ENCODE peak calls at places on chromosome 17, in eight cellular contexts. One of them, this sample, is unnamed.
A peak's percentile ranks its signal among the peaks of the same experiment; 100 is the strongest.

GRCh38 chr17:77645441-77646430 is 312.8 kb upstream of the TNRC6C start:
- DNase-seq in lung: no peak
- DNase-seq in epithelial cell of prostate: no peak
- DNase-seq in cardiac muscle cell: no peak
- DNase-seq in SJSA1: peak; percentile 40
- DNase-seq in CD8-positive, alpha-beta T cell: peak; percentile 50
- DNase-seq in CD8-positive, alpha-beta memory T cell: peak; percentile 26
- DNase-seq in transverse colon: no peak
- DNase-seq in this sample: peak; percentile 72

GRCh38 chr17:57453841-57454240 is 197.5 kb downstream of the MSI2 start:
- DNase-seq in lung: no peak
- DNase-seq in epithelial cell of prostate: no peak
- DNase-seq in cardiac muscle cell: no peak
- DNase-seq in SJSA1: no peak
- DNase-seq in CD8-positive, alpha-beta T cell: no peak
- DNase-seq in CD8-positive, alpha-beta memory T cell: no peak
- DNase-seq in transverse colon: no peak
- DNase-seq in this sample: no peak

GRCh38 chr17:49573510-49574282 is 2.0 kb upstream of the NXPH3 start:
- DNase-seq in lung: no peak
- DNase-seq in epithelial cell of prostate: no peak
- DNase-seq in cardiac muscle cell: no peak
- DNase-seq in SJSA1: no peak
- DNase-seq in CD8-positive, alpha-beta T cell: no peak
- DNase-seq in CD8-positive, alpha-beta memory T cell: no peak
- DNase-seq in transverse colon: no peak
- DNase-seq in this sample: no peak

GRCh38 chr17:61380836-61381525 is 18.7 kb upstream of the TBX2 start:
- DNase-seq in lung: no peak
- DNase-seq in epithelial cell of prostate: no peak
- DNase-seq in cardiac muscle cell: no peak
- DNase-seq in SJSA1: no peak
- DNase-seq in CD8-positive, alpha-beta T cell: no peak
- DNase-seq in CD8-positive, alpha-beta memory T cell: no peak
- DNase-seq in transverse colon: no peak
- DNase-seq in this sample: no peak

GRCh38 chr17:31533546-31534155 is 142.2 kb downstream of the RAB11FIP4 start:
- DNase-seq in lung: no peak
- DNase-seq in epithelial cell of prostate: peak; percentile 24
- DNase-seq in cardiac muscle cell: peak; percentile 59
- DNase-seq in SJSA1: peak; percentile 63
- DNase-seq in CD8-positive, alpha-beta T cell: no peak
- DNase-seq in CD8-positive, alpha-beta memory T cell: no peak
- DNase-seq in transverse colon: no peak
- DNase-seq in this sample: no peak

GRCh38 chr17:45005700-45006099 is 37.6 kb upstream of the C1QL1 start:
- DNase-seq in lung: no peak
- DNase-seq in epithelial cell of prostate: no peak
- DNase-seq in cardiac muscle cell: no peak
- DNase-seq in SJSA1: no peak
- DNase-seq in CD8-positive, alpha-beta T cell: no peak
- DNase-seq in CD8-positive, alpha-beta memory T cell: no peak
- DNase-seq in transverse colon: no peak
- DNase-seq in this sample: no peak

GRCh38 chr17:80218391-80218790 is 1.7 kb downstream of the SGSH start:
- DNase-seq in lung: no peak
- DNase-seq in epithelial cell of prostate: no peak
- DNase-seq in cardiac muscle cell: no peak
- DNase-seq in SJSA1: no peak
- DNase-seq in CD8-positive, alpha-beta T cell: no peak
- DNase-seq in CD8-positive, alpha-beta memory T cell: no peak
- DNase-seq in transverse colon: no peak
- DNase-seq in this sample: no peak

GRCh38 chr17:81481011-81481799 is 31.4 kb downstream of the ACTG1 start:
- DNase-seq in lung: no peak
- DNase-seq in epithelial cell of prostate: no peak
- DNase-seq in cardiac muscle cell: peak; percentile 88
- DNase-seq in SJSA1: no peak
- DNase-seq in CD8-positive, alpha-beta T cell: peak; percentile 44
- DNase-seq in CD8-positive, alpha-beta memory T cell: peak; percentile 45
- DNase-seq in transverse colon: peak; percentile 57
- DNase-seq in this sample: peak; percentile 69

GRCh38 chr17:42509916-42510315 is 26.1 kb upstream of the NAGLU start:
- DNase-seq in lung: no peak
- DNase-seq in epithelial cell of prostate: no peak
- DNase-seq in cardiac muscle cell: no peak
- DNase-seq in SJSA1: no peak
- DNase-seq in CD8-positive, alpha-beta T cell: no peak
- DNase-seq in CD8-positive, alpha-beta memory T cell: no peak
- DNase-seq in transverse colon: no peak
- DNase-seq in this sample: no peak

GRCh38 chr17:50482110-50482509 is 3.5 kb downstream of the RSAD1 start:
- DNase-seq in lung: no peak
- DNase-seq in epithelial cell of prostate: no peak
- DNase-seq in cardiac muscle cell: no peak
- DNase-seq in SJSA1: peak; percentile 44
- DNase-seq in CD8-positive, alpha-beta T cell: no peak
- DNase-seq in CD8-positive, alpha-beta memory T cell: no peak
- DNase-seq in transverse colon: no peak
- DNase-seq in this sample: no peak

GRCh38 chr17:70366421-70366820 is 197.1 kb downstream of the KCNJ2 start:
- DNase-seq in lung: no peak
- DNase-seq in epithelial cell of prostate: no peak
- DNase-seq in cardiac muscle cell: no peak
- DNase-seq in SJSA1: no peak
- DNase-seq in CD8-positive, alpha-beta T cell: no peak
- DNase-seq in CD8-positive, alpha-beta memory T cell: no peak
- DNase-seq in transverse colon: no peak
- DNase-seq in this sample: no peak

GRCh38 chr17:64718058-64718457 is 56.0 kb upstream of the SMURF2 start:
- DNase-seq in lung: no peak
- DNase-seq in epithelial cell of prostate: peak; percentile 8
- DNase-seq in cardiac muscle cell: no peak
- DNase-seq in SJSA1: no peak
- DNase-seq in CD8-positive, alpha-beta T cell: no peak
- DNase-seq in CD8-positive, alpha-beta memory T cell: no peak
- DNase-seq in transverse colon: no peak
- DNase-seq in this sample: no peak

GRCh38 chr17:9022553-9023388 is 1.5 kb downstream of the NTN1 start:
- DNase-seq in lung: no peak
- DNase-seq in epithelial cell of prostate: no peak
- DNase-seq in cardiac muscle cell: peak; percentile 60
- DNase-seq in SJSA1: no peak
- DNase-seq in CD8-positive, alpha-beta T cell: no peak
- DNase-seq in CD8-positive, alpha-beta memory T cell: no peak
- DNase-seq in transverse colon: no peak
- DNase-seq in this sample: peak; percentile 16

GRCh38 chr17:71440513-71440912 is 680.3 kb upstream of the SOX9 start:
- DNase-seq in lung: no peak
- DNase-seq in epithelial cell of prostate: peak; percentile 73
- DNase-seq in cardiac muscle cell: no peak
- DNase-seq in SJSA1: no peak
- DNase-seq in CD8-positive, alpha-beta T cell: no peak
- DNase-seq in CD8-positive, alpha-beta memory T cell: no peak
- DNase-seq in transverse colon: no peak
- DNase-seq in this sample: no peak

GRCh38 chr17:78366109-78366848 is 6.4 kb upstream of the SOCS3 start:
- DNase-seq in lung: no peak
- DNase-seq in epithelial cell of prostate: no peak
- DNase-seq in cardiac muscle cell: no peak
- DNase-seq in SJSA1: no peak
- DNase-seq in CD8-positive, alpha-beta T cell: no peak
- DNase-seq in CD8-positive, alpha-beta memory T cell: no peak
- DNase-seq in transverse colon: no peak
- DNase-seq in this sample: no peak

GRCh38 chr17:6599364-6599763 is 41.1 kb downstream of the KIAA0753 start:
- DNase-seq in lung: no peak
- DNase-seq in epithelial cell of prostate: no peak
- DNase-seq in cardiac muscle cell: no peak
- DNase-seq in SJSA1: no peak
- DNase-seq in CD8-positive, alpha-beta T cell: no peak
- DNase-seq in CD8-positive, alpha-beta memory T cell: no peak
- DNase-seq in transverse colon: no peak
- DNase-seq in this sample: no peak
- H3K27ac ChIP-seq in lung: no peak overlapping the region
- H3K27ac ChIP-seq in epithelial cell of prostate: no peak overlapping the region
- H3K27ac ChIP-seq in cardiac muscle cell: no peak overlapping the region
- H3K27ac ChIP-seq in SJSA1: peak overlapping the region; percentile 39
- H3K27ac ChIP-seq in CD8-positive, alpha-beta T cell: no peak overlapping the region
- H3K27ac ChIP-seq in CD8-positive, alpha-beta memory T cell: no peak overlapping the region
- H3K27ac ChIP-seq in transverse colon: peak overlapping the region; percentile 35
- H3K27ac ChIP-seq in this sample: no peak overlapping the region

DNA sequence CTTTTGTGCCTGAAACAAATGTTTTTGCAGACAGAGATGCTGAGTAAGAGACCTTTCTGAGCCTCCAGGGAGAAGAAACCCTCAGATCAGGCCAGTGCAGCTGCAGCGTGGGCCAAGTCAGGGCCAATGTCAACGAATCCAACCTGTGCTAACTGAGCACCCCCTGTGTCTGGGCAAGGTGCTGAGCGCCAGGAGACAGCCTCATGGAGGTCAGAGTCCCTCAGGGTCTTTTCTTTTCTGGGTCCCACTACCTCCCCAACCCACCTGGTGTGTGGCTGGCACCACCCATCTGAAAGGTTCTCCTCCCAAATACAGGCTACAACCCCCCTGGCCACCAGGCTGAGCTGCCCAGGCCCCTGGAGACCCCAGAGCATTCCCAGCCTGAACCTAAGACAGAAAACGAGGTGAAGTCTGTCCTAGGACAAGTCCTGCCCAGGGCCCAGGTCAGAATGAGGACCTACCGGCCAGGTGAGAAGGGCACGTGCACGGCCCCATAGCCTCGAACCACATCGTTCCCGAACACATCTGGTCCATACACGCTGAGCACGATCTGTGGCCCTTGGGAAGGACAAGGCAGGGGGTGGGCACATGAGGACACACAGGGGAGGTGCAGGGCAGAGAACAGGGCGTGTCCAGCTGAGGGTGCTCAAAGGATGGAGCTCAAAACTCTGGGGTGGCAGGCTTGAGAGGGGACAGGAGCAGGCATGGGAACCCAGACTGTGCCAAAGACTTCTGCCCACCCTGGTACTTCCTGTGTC is 15.0 kb downstream of the B9D1 start:
- DNase-seq in lung: no peak
- DNase-seq in epithelial cell of prostate: no peak
- DNase-seq in cardiac muscle cell: no peak
- DNase-seq in SJSA1: no peak
- DNase-seq in CD8-positive, alpha-beta T cell: no peak
- DNase-seq in CD8-positive, alpha-beta memory T cell: no peak
- DNase-seq in transverse colon: no peak
- DNase-seq in this sample: no peak
- H3K27ac ChIP-seq in lung: no peak overlapping the region
- H3K27ac ChIP-seq in epithelial cell of prostate: peak overlapping the region; percentile 38
- H3K27ac ChIP-seq in cardiac muscle cell: no peak overlapping the region
- H3K27ac ChIP-seq in SJSA1: peak overlapping the region; percentile 56
- H3K27ac ChIP-seq in CD8-positive, alpha-beta T cell: no peak overlapping the region
- H3K27ac ChIP-seq in CD8-positive, alpha-beta memory T cell: no peak overlapping the region
- H3K27ac ChIP-seq in transverse colon: peak overlapping the region; percentile 82
- H3K27ac ChIP-seq in this sample: no peak overlapping the region

DNA sequence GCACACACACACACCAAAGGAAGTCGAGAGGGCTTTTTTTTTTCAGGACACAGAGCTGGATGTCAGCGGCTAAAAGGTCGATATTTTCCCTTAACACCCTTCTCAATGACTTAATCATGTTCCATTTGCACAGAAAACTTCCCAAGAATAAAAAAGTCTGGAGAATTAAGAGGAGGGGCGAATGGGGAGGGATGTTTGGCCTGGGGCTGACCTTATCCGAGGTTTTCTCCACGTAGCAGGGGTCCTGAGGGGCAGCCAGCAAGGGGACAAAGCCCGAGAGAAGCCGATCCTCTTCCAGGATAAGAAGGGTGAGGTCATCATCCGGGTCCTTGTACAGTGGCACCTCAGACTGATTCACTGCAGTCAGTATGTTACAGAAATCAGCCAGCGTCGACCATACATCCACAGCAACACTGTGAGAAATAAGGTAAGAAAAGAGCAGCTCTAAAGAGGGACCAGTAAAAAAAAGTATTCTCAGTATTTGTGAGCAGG is 117.6 kb downstream of the HIC1 start:
- DNase-seq in lung: peak; percentile 54
- DNase-seq in epithelial cell of prostate: no peak
- DNase-seq in cardiac muscle cell: no peak
- DNase-seq in SJSA1: peak; percentile 71
- DNase-seq in CD8-positive, alpha-beta T cell: no peak
- DNase-seq in CD8-positive, alpha-beta memory T cell: no peak
- DNase-seq in transverse colon: no peak
- DNase-seq in this sample: no peak
- H3K27ac ChIP-seq in lung: peak overlapping the region; percentile 97
- H3K27ac ChIP-seq in epithelial cell of prostate: peak overlapping the region; percentile 95
- H3K27ac ChIP-seq in cardiac muscle cell: peak overlapping the region; percentile 94
- H3K27ac ChIP-seq in SJSA1: peak overlapping the region; percentile 86
- H3K27ac ChIP-seq in CD8-positive, alpha-beta T cell: no peak overlapping the region
- H3K27ac ChIP-seq in CD8-positive, alpha-beta memory T cell: no peak overlapping the region
- H3K27ac ChIP-seq in transverse colon: peak overlapping the region; percentile 87
- H3K27ac ChIP-seq in this sample: no peak overlapping the region

GRCh38 chr17:37447641-37448040 is 41.0 kb downstream of the TADA2A start:
- DNase-seq in lung: no peak
- DNase-seq in epithelial cell of prostate: no peak
- DNase-seq in cardiac muscle cell: peak; percentile 25
- DNase-seq in SJSA1: no peak
- DNase-seq in CD8-positive, alpha-beta T cell: no peak
- DNase-seq in CD8-positive, alpha-beta memory T cell: no peak
- DNase-seq in transverse colon: no peak
- DNase-seq in this sample: no peak
- H3K27ac ChIP-seq in lung: no peak overlapping the region
- H3K27ac ChIP-seq in epithelial cell of prostate: peak overlapping the region; percentile 59
- H3K27ac ChIP-seq in cardiac muscle cell: no peak overlapping the region
- H3K27ac ChIP-seq in SJSA1: peak overlapping the region; percentile 26
- H3K27ac ChIP-seq in CD8-positive, alpha-beta T cell: no peak overlapping the region
- H3K27ac ChIP-seq in CD8-positive, alpha-beta memory T cell: no peak overlapping the region
- H3K27ac ChIP-seq in transverse colon: no peak overlapping the region
- H3K27ac ChIP-seq in this sample: no peak overlapping the region

DNA sequence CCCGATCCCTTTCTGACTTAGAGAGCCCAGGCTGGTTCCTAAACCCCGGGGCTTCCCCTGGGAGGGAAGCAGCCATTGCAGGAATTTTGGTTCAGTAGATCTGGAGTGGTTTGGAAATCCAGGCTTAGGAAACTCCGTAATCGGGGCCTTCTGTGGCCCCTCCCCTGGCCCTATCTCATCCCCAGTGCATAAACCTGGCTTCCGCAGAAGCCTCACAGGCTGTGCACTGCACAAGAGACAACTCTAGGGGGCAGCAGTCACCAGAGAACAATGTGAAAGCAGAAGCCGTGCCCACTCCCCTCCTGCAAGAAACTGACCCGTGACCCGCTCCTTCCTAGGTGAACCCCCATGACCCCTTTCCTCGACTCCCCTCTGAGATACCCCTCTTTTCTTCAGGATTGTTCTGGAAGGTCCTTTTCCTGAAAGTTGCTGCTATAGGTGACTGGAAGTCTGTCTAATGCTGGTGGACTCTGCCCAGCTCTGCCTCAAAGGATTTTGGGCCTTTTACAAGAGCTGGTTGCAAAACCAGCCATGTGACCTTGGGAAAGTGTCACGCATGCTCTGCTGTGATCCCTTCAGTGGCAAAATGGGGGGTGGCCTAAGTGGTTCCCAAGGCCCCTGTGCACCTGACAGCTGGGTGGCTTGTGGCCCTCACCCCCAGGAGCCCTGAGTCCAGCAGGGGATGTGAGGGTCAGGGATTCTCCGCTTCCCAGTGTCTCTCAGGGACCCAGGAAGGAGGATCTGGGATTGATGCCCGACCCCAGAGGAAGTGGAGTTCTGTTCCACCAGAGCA is 14.4 kb downstream of the GUCY2D start:
- DNase-seq in lung: peak; percentile 80
- DNase-seq in epithelial cell of prostate: no peak
- DNase-seq in cardiac muscle cell: peak; percentile 67
- DNase-seq in SJSA1: no peak
- DNase-seq in CD8-positive, alpha-beta T cell: peak; percentile 15
- DNase-seq in CD8-positive, alpha-beta memory T cell: peak; percentile 21
- DNase-seq in transverse colon: peak; percentile 69
- DNase-seq in this sample: peak; percentile 52
- H3K27ac ChIP-seq in lung: peak overlapping the region; percentile 80
- H3K27ac ChIP-seq in epithelial cell of prostate: peak overlapping the region; percentile 99
- H3K27ac ChIP-seq in cardiac muscle cell: no peak overlapping the region
- H3K27ac ChIP-seq in SJSA1: no peak overlapping the region
- H3K27ac ChIP-seq in CD8-positive, alpha-beta T cell: no peak overlapping the region
- H3K27ac ChIP-seq in CD8-positive, alpha-beta memory T cell: no peak overlapping the region
- H3K27ac ChIP-seq in transverse colon: no peak overlapping the region
- H3K27ac ChIP-seq in this sample: no peak overlapping the region

This sample was measured in naive thymus-derived CD4-positive, alpha-beta T cell.